ENCODE peak calls at places on chromosomes 2 and 18, in eight cellular contexts. D, Q, Y, L, Z, R, K and M are unnamed samples.

GRCh38 chr2:66430906-66431619 is 3.9 kb upstream of the MEIS1 start:
- DNase-seq in D (no peak), Q (no peak), Y (no peak), L (no peak), Z (no peak), R (peak), K (no peak), M (no peak)

GRCh38 chr2:144947709-144948037 is 427.8 kb upstream of the ZEB2 start:
- DNase-seq in D (no peak), Q (no peak), Y (no peak), L (no peak), Z (no peak), R (no peak), K (no peak), M (no peak)

GRCh38 chr2:98698896-98699295 is 32.0 kb downstream of the MGAT4A start:
- DNase-seq in D (no peak), Q (no peak), Y (no peak), L (no peak), Z (no peak), R (no peak), K (no peak), M (no peak)

GRCh38 chr18:34385306-34385705 is 160.6 kb upstream of the NOL4 start:
- DNase-seq in D (no peak), Q (no peak), Y (no peak), L (no peak), Z (no peak), R (no peak), K (no peak), M (no peak)

GRCh38 chr2:96665083-96665569 is 22.6 kb downstream of the FER1L5 start:
- DNase-seq in D (no peak), Q (no peak), Y (peak), L (no peak), Z (no peak), R (peak), K (no peak), M (peak)

GRCh38 chr2:199739413-199740110 is 111.4 kb downstream of the FTCDNL1 start:
- DNase-seq in D (peak), Q (peak), Y (peak), L (peak), Z (peak), R (peak), K (peak), M (peak)

GRCh38 chr2:170742000-170742399 is 26.9 kb downstream of the SP5 start:
- DNase-seq in D (no peak), Q (no peak), Y (no peak), L (no peak), Z (no peak), R (no peak), K (no peak), M (no peak)

GRCh38 chr18:70219688-70220087 is 14.2 kb upstream of the RTTN start:
- DNase-seq in D (no peak), Q (no peak), Y (no peak), L (no peak), Z (no peak), R (no peak), K (no peak), M (no peak)

GRCh38 chr2:176083796-176084261 is at the start of gene EVX2:
- DNase-seq in D (no peak), Q (no peak), Y (no peak), L (no peak), Z (no peak), R (no peak), K (no peak), M (no peak)

GRCh38 chr2:37602040-37602439 is 69.4 kb downstream of the CDC42EP3 start:
- DNase-seq in D (no peak), Q (peak), Y (no peak), L (no peak), Z (no peak), R (no peak), K (no peak), M (no peak)

GRCh38 chr18:58788971-58789797 is 75.5 kb upstream of the ZNF532 start:
- DNase-seq in D (peak), Q (no peak), Y (peak), L (no peak), Z (peak), R (peak), K (no peak), M (no peak)

GRCh38 chr18:76450452-76450851 is 44.6 kb downstream of the ZNF516 start:
- DNase-seq in D (no peak), Q (no peak), Y (no peak), L (no peak), Z (no peak), R (no peak), K (no peak), M (no peak)

GRCh38 chr18:57353940-57354461 is 1.6 kb downstream of the ST8SIA3 start:
- DNase-seq in D (peak), Q (no peak), Y (peak), L (peak), Z (peak), R (no peak), K (no peak), M (no peak)

GRCh38 chr18:984004-984403 is 79.3 kb downstream of the ADCYAP1 start:
- DNase-seq in D (no peak), Q (no peak), Y (no peak), L (no peak), Z (no peak), R (no peak), K (no peak), M (no peak)

GRCh38 chr2:73077424-73077795 is 5.9 kb upstream of the SFXN5 start:
- DNase-seq in D (no peak), Q (no peak), Y (no peak), L (no peak), Z (no peak), R (no peak), K (no peak), M (no peak)

GRCh38 chr18:12391487-12392136 is 14.6 kb upstream of the AFG3L2 start:
- DNase-seq in D (peak), Q (peak), Y (peak), L (no peak), Z (no peak), R (peak), K (peak), M (no peak)

GRCh38 chr2:147863835-147864234 is 19.0 kb downstream of the ACVR2A start:
- DNase-seq in D (no peak), Q (no peak), Y (no peak), L (no peak), Z (no peak), R (no peak), K (no peak), M (no peak)

GRCh38 chr2:190575263-190575662 is 40.7 kb upstream of the NEMP2 start:
- DNase-seq in D (no peak), Q (no peak), Y (no peak), L (no peak), Z (no peak), R (no peak), K (no peak), M (no peak)

GRCh38 chr2:95121495-95122196 is at the start of gene MRPS5:
- DNase-seq in D (peak), Q (peak), Y (peak), L (peak), Z (peak), R (peak), K (peak), M (peak)

GRCh38 chr2:23662941-23663729 is 263.8 kb downstream of the ATAD2B start:
- DNase-seq in D (peak), Q (no peak), Y (no peak), L (peak), Z (no peak), R (no peak), K (no peak), M (no peak)

GRCh38 chr2:20111311-20112131 is 60.1 kb upstream of the LAPTM4A start:
- DNase-seq in D (no peak), Q (no peak), Y (peak), L (no peak), Z (no peak), R (no peak), K (no peak), M (no peak)

GRCh38 chr18:32552421-32553030 is 81.8 kb upstream of the GAREM1 start:
- DNase-seq in D (peak), Q (peak), Y (peak), L (peak), Z (no peak), R (peak), K (no peak), M (no peak)

GRCh38 chr2:22536131-22536530 is 848.8 kb upstream of the KLHL29 start:
- DNase-seq in D (no peak), Q (no peak), Y (no peak), L (no peak), Z (no peak), R (no peak), K (no peak), M (no peak)

GRCh38 chr18:76496200-76496890 is 1.3 kb upstream of the ZNF516 start:
- DNase-seq in D (peak), Q (peak), Y (peak), L (peak), Z (peak), R (peak), K (peak), M (peak)

GRCh38 chr2:25323042-25323514 is 18.6 kb downstream of the DNMT3A start:
- DNase-seq in D (no peak), Q (no peak), Y (no peak), L (peak), Z (no peak), R (no peak), K (no peak), M (no peak)

GRCh38 chr2:172970660-172971059 is 105.0 kb upstream of the MAP3K20 start:
- DNase-seq in D (no peak), Q (no peak), Y (no peak), L (no peak), Z (no peak), R (no peak), K (no peak), M (no peak)

GRCh38 chr2:68463287-68463877 is 3.7 kb downstream of the FBXO48 start:
- DNase-seq in D (no peak), Q (peak), Y (peak), L (no peak), Z (no peak), R (no peak), K (no peak), M (no peak)

GRCh38 chr2:240203031-240203841 is 62.8 kb upstream of the OTOS start:
- DNase-seq in D (no peak), Q (no peak), Y (no peak), L (no peak), Z (no peak), R (no peak), K (no peak), M (no peak)

GRCh38 chr2:171741189-171741588 is 53.9 kb downstream of the DYNC1I2 start:
- DNase-seq in D (no peak), Q (peak), Y (no peak), L (no peak), Z (no peak), R (no peak), K (no peak), M (no peak)

GRCh38 chr18:51952844-51953243 is 387.2 kb upstream of the DCC start:
- DNase-seq in D (no peak), Q (peak), Y (no peak), L (no peak), Z (no peak), R (no peak), K (no peak), M (no peak)

GRCh38 chr2:230717595-230717994 is 5.0 kb downstream of the CAB39 start:
- DNase-seq in D (no peak), Q (peak), Y (no peak), L (no peak), Z (no peak), R (no peak), K (no peak), M (no peak)

GRCh38 chr18:62984656-62985315 is 269.4 kb downstream of the PHLPP1 start:
- DNase-seq in D (no peak), Q (no peak), Y (no peak), L (no peak), Z (no peak), R (no peak), K (no peak), M (no peak)

GRCh38 chr18:58350526-58350925 is 278.4 kb downstream of the ALPK2 start:
- DNase-seq in D (no peak), Q (no peak), Y (no peak), L (no peak), Z (no peak), R (no peak), K (no peak), M (no peak)

GRCh38 chr2:127569274-127570065 is 34.0 kb downstream of the MYO7B start:
- DNase-seq in D (no peak), Q (no peak), Y (no peak), L (no peak), Z (no peak), R (no peak), K (peak), M (no peak)

GRCh38 chr18:61896767-61897166 is 4.0 kb upstream of the RNF152 start:
- DNase-seq in D (peak), Q (no peak), Y (peak), L (no peak), Z (peak), R (peak), K (no peak), M (no peak)

DNA sequence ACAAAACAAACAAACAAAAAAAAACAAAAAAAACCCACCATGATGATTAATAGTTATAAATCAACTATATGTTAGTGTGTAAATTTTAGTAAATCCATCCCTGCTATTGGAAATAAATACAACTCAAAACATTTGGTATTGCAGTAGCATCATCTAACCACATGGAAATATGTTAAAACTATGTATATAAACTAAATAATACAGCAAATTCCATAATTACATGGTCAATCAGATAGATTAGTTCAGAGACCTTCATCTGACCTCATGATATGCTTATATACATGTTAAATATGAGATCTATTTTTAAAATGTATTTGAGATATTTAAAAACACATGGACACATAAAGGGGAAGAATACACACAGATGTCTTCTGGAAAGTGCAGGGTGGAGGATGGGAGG is 384.2 kb downstream of the TMX3 start:
- DNase-seq in D (no peak), Q (no peak), Y (no peak), L (no peak), Z (no peak), R (no peak), K (no peak), M (no peak)
- TF ChIP-seq CTCF in D (no peak), Q (no peak), Y (no peak), L (no peak), Z (no peak), R (no peak), K (no peak), M (no peak)

GRCh38 chr2:208036357-208036756 is 11.0 kb upstream of the PLEKHM3 start:
- DNase-seq in D (no peak), Q (no peak), Y (no peak), L (no peak), Z (no peak), R (no peak), K (no peak), M (no peak)

GRCh38 chr2:208037564-208038487 is 12.5 kb upstream of the PLEKHM3 start:
- DNase-seq in D (no peak), Q (no peak), Y (no peak), L (no peak), Z (no peak), R (no peak), K (no peak), M (no peak)

GRCh38 chr2:208031608-208032019 is 6.3 kb upstream of the PLEKHM3 start:
- DNase-seq in D (no peak), Q (peak), Y (peak), L (no peak), Z (no peak), R (no peak), K (no peak), M (no peak)

GRCh38 chr2:208034503-208035140 is 9.3 kb upstream of the PLEKHM3 start:
- DNase-seq in D (no peak), Q (no peak), Y (no peak), L (no peak), Z (no peak), R (no peak), K (no peak), M (no peak)

DNA sequence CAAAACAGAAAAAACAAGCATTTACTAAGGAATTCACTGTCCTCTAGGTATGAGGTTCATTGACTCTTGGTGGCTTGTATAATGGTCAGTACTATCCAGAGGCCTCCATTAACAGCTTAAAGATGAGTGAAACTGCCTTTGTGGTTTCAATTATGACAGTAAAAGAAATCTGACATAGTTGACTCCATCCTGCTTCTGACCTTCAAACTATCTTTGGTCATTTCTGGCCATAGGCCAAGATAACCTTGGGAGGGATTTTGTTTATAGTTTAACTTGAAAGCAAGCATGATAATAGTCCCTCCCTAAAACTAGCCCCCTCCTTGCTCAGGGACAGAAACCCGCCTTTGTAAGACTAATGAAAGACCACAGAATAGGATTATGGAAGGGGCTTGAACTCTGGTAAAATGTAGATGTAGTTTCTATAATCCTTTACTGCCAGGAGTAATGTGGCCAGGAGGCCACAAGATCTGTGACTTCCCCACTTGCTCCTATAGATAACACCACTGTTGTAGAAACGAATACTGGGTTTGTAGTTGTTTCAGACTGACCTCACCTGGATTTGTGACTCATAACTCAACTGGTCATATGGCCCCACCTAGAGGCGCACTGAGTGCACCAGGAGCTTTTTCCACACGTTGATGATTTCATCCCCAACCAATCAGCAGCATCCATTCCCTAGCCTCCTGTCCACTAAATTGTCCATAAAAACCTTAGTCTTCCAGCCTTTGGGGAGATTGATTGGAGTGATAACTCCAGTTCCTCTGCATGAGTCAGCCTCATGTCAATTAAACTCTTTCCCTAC is 8.6 kb upstream of the PLEKHM3 start:
- DNase-seq in D (peak), Q (peak), Y (peak), L (no peak), Z (peak), R (peak), K (no peak), M (no peak)
- TF ChIP-seq CTCF in D (peak), Q (peak), Y (peak), L (no peak), Z (peak), R (no peak), K (no peak), M (no peak)

GRCh38 chr2:227383687-227384086 is 4.1 kb downstream of the SCYGR1 start:
- DNase-seq in D (no peak), Q (no peak), Y (no peak), L (no peak), Z (no peak), R (no peak), K (no peak), M (no peak)

GRCh38 chr2:227378371-227378782 is 729 bp downstream of the TM4SF20 start:
- DNase-seq in D (no peak), Q (no peak), Y (no peak), L (no peak), Z (no peak), R (no peak), K (no peak), M (no peak)

GRCh38 chr2:227377461-227378351 is 1.4 kb downstream of the TM4SF20 start:
- DNase-seq in D (no peak), Q (peak), Y (no peak), L (no peak), Z (no peak), R (no peak), K (no peak), M (no peak)

GRCh38 chr2:227376911-227377396 is 2.2 kb downstream of the TM4SF20 start:
- DNase-seq in D (peak), Q (peak), Y (peak), L (no peak), Z (no peak), R (no peak), K (no peak), M (no peak)

GRCh38 chr2:227379095-227379494 is at the start of gene TM4SF20:
- DNase-seq in D (peak), Q (no peak), Y (no peak), L (no peak), Z (no peak), R (no peak), K (no peak), M (no peak)
- TF ChIP-seq CTCF in D (no peak), Q (no peak), Y (no peak), L (no peak), Z (no peak), R (no peak), K (no peak), M (no peak)

DNA sequence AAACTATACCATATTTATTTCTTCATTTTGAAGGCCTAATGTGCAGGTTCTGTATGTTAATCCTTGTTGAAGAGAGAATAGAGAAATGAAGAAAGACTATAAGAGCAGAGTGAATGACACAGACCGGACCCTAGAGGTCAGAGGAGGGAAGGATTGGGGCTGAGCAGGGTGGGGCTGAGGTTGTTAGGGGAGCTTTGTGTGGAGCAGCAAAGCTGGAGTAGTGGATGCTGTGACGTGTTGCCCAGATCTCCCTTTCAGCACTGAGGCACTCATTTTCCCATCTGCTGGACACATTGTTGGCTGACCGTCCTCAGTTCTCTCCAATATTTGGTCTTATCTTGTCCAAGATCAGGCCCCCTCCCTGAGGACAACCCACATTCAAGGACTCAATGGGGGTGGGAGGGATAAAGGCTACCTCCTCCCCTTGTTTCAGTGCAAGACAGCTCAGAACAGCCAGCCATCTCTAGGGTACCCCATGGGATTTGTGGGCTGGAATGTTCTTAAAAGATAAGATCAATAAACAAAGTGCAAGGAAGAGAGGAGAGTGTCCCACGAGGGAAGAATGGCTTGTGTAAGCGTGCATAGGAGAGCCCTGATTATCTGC is 143.6 kb downstream of the TDRD15 start:
- DNase-seq in D (no peak), Q (no peak), Y (no peak), L (no peak), Z (peak), R (no peak), K (no peak), M (no peak)
- TF ChIP-seq CTCF in D (no peak), Q (no peak), Y (no peak), L (no peak), Z (no peak), R (no peak), K (no peak), M (no peak)

DNA sequence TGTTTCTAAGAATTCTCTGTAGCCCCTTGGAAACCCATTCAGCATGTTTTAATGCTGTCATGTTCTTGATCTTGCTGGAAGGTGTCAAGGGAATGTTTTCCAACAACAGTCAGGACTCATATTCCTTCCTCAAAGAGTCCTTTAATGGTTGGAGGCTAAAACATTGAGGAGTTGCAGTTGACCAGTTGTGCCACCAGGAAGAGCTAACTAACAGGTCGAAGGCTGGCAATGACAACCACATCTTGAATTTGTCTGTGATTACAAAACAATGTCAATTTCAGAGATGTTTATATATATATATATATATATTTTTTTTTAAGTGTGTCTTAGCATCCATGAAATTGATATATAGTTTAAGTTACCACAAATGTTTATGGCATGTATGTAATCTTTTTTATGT is 151.5 kb downstream of the INO80D start:
- DNase-seq in D (no peak), Q (no peak), Y (no peak), L (no peak), Z (no peak), R (no peak), K (no peak), M (no peak)
- TF ChIP-seq CTCF in D (peak), Q (no peak), Y (peak), L (no peak), Z (no peak), R (no peak), K (no peak), M (peak)